ENCODE peak calls at places on chromosomes 5 and 9, in five cellular contexts. Q is neural progenitor cell, H is keratinocyte, M is astrocyte of the spinal cord, V is pancreas. R is an unnamed sample.

GRCh38 chr9:115590016-115590415 is 472.1 kb upstream of the TNC start:
- DNase-seq in V (no peak), H (peak), M (peak), Q (no peak), R (peak)

GRCh38 chr5:177601577-177602457 is 1.9 kb downstream of the B4GALT7 start:
- DNase-seq in V (no peak), M (no peak), Q (peak), H (no peak), R (no peak)

GRCh38 chr9:89844075-89844474 is 239.3 kb downstream of the GADD45G start:
- DNase-seq in M (no peak), H (no peak), Q (no peak), V (no peak), R (no peak)

GRCh38 chr9:128201441-128202369 is 1.5 kb upstream of the DNM1 start:
- DNase-seq in H (no peak), Q (no peak), M (peak), V (peak), R (no peak)

GRCh38 chr9:114845373-114845772 is 39.5 kb upstream of the TNFSF15 start:
- DNase-seq in M (no peak), V (no peak), H (no peak), Q (no peak), R (no peak)

GRCh38 chr9:35193762-35194161 is 32.0 kb downstream of the UNC13B start:
- DNase-seq in V (no peak), H (no peak), Q (no peak), M (no peak), R (peak)

GRCh38 chr9:126630458-126631237 is 16.9 kb downstream of the LMX1B start:
- DNase-seq in M (no peak), H (no peak), Q (no peak), V (no peak), R (no peak)

GRCh38 chr5:123450641-123451421 is 27.6 kb upstream of the CEP120 start:
- DNase-seq in V (no peak), Q (no peak), H (no peak), M (peak), R (peak)

GRCh38 chr9:28782630-28783029 is 1209.3 kb upstream of the C9orf72 start:
- DNase-seq in M (no peak), V (no peak), Q (no peak), H (peak), R (peak)

GRCh38 chr5:1668141-1668721 is 131.4 kb downstream of the MRPL36 start:
- DNase-seq in H (no peak), Q (peak), M (no peak), V (peak), R (no peak)

GRCh38 chr9:78294290-78295176 is 2.4 kb upstream of the PSAT1 start:
- DNase-seq in Q (no peak), M (no peak), V (no peak), H (no peak), R (no peak)

GRCh38 chr5:74632947-74633356 is 7.6 kb downstream of the ENC1 start:
- DNase-seq in V (no peak), Q (no peak), H (no peak), M (peak), R (peak)

GRCh38 chr9:126155756-126156664 is 170.6 kb upstream of the MVB12B start:
- DNase-seq in M (no peak), V (no peak), Q (no peak), H (no peak), R (no peak)

GRCh38 chr5:51621156-51621555 is 237.9 kb downstream of the ISL1 start:
- DNase-seq in M (no peak), H (no peak), V (no peak), Q (peak), R (no peak)

GRCh38 chr5:9419794-9420193 is 126.1 kb downstream of the SEMA5A start:
- DNase-seq in H (no peak), M (no peak), V (no peak), Q (no peak), R (no peak)

GRCh38 chr5:59246470-59247250 is 646.9 kb downstream of the PDE4D start:
- DNase-seq in M (peak), H (no peak), V (no peak), Q (no peak), R (peak)

GRCh38 chr9:93091453-93092081 is 4.5 kb upstream of the CARD19 start:
- DNase-seq in Q (peak), H (peak), M (peak), V (no peak), R (peak)

GRCh38 chr5:73836607-73837006 is 210.6 kb downstream of the ARHGEF28 start:
- DNase-seq in H (no peak), M (no peak), V (no peak), Q (no peak), R (no peak)

GRCh38 chr5:154288145-154288544 is 97.6 kb downstream of the GALNT10 start:
- DNase-seq in V (peak), M (peak), Q (peak), H (no peak), R (peak)

GRCh38 chr5:88892669-88893068 is 9.7 kb upstream of the MEF2C start:
- DNase-seq in H (no peak), Q (peak), V (no peak), M (no peak), R (no peak)

GRCh38 chr5:2746642-2747041 is 4.8 kb downstream of the IRX2 start:
- DNase-seq in H (no peak), V (no peak), Q (no peak), M (peak), R (no peak)

GRCh38 chr5:122967625-122968024 is 68.9 kb downstream of the PPIC start:
- DNase-seq in V (peak), Q (no peak), M (no peak), H (no peak), R (no peak)

GRCh38 chr9:89311346-89312153 is 555 bp downstream of the CKS2 start:
- DNase-seq in M (peak), V (no peak), H (no peak), Q (no peak), R (no peak)

GRCh38 chr9:133048595-133048994 is 13.2 kb upstream of the CEL start:
- DNase-seq in M (no peak), V (peak), H (no peak), Q (peak), R (peak)

GRCh38 chr9:21688108-21689102 is 114.0 kb upstream of the MTAP start:
- DNase-seq in V (no peak), H (no peak), Q (no peak), M (peak), R (peak)

GRCh38 chr9:18492612-18493011 is 18.7 kb downstream of the ADAMTSL1 start:
- DNase-seq in M (peak), H (no peak), Q (no peak), V (no peak), R (peak)

GRCh38 chr5:93415819-93416218 is 165.2 kb downstream of the NR2F1-AS1 start:
- DNase-seq in M (no peak), H (no peak), V (no peak), Q (no peak), R (no peak)

GRCh38 chr5:132477784-132478497 is 12.6 kb downstream of the IRF1 start:
- DNase-seq in V (no peak), H (no peak), Q (no peak), M (no peak), R (no peak)

GRCh38 chr5:99061711-99062110 is 132.9 kb upstream of the CHD1 start:
- DNase-seq in M (peak), V (no peak), H (peak), Q (no peak), R (peak)

GRCh38 chr9:4837768-4838546 is 45.2 kb downstream of the RCL1 start:
- DNase-seq in Q (no peak), V (no peak), M (peak), H (no peak), R (peak)

GRCh38 chr9:18018241-18018640 is 439.4 kb downstream of the SH3GL2 start:
- DNase-seq in V (no peak), Q (no peak), M (no peak), H (no peak), R (no peak)

GRCh38 chr9:124164800-124165199 is 92.9 kb upstream of the NEK6 start:
- DNase-seq in V (no peak), H (no peak), M (no peak), Q (no peak), R (peak)

GRCh38 chr5:155532621-155533314 is 519.2 kb downstream of the KIF4B start:
- DNase-seq in V (no peak), M (peak), Q (no peak), H (no peak), R (no peak)

GRCh38 chr5:80239680-80240367 is 16.0 kb downstream of the SERINC5 start:
- DNase-seq in V (no peak), Q (no peak), M (peak), H (no peak), R (peak)

GRCh38 chr9:110157812-110158629 is 49.9 kb downstream of the C9orf152 start:
- DNase-seq in Q (no peak), V (no peak), M (peak), H (no peak), R (no peak)

GRCh38 chr5:179113143-179113530 is 53.0 kb downstream of the ZNF354C start:
- DNase-seq in V (no peak), M (no peak), H (no peak), Q (no peak), R (no peak)

GRCh38 chr5:67081259-67081658 is 115.3 kb downstream of the CD180 start:
- DNase-seq in Q (no peak), V (no peak), H (no peak), M (no peak), R (no peak)

GRCh38 chr9:72703574-72703973 is 182.2 kb downstream of the TMC1 start:
- DNase-seq in Q (no peak), M (peak), V (no peak), H (no peak), R (no peak)

GRCh38 chr9:89177021-89177400 is 1.6 kb downstream of the SHC3 start:
- DNase-seq in Q (peak), H (no peak), V (no peak), M (peak), R (peak)

GRCh38 chr9:127640908-127641545 is 28.9 kb downstream of the STXBP1 start:
- DNase-seq in M (no peak), H (no peak), V (no peak), Q (no peak), R (no peak)

GRCh38 chr5:144315026-144315425 is 144.4 kb downstream of the KCTD16 start:
- DNase-seq in M (no peak), H (no peak), Q (no peak), V (no peak), R (no peak)
- H3K4me3 ChIP-seq in M (no peak), H (no peak), Q (no peak), V (no peak), R (no peak)

DNA sequence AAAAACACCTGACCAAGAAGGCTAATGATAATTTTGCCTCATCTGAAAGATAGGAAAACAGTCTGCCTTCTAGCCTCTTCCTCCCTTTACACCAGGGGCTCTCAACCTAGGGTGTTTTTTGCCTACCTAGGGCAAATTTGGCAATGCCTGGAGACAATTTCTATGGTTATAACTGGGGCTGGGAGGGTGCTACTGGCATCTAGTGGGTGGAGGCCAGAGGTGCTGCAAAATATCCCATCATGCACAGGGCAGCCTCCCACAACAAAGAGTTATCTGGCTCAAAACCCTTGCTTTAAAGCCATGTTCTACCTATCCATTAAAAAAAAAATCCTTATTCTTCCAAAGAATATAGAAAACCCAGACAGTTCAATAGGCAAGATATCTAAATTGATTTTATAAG is 45.0 kb upstream of the NR3C1 start:
- DNase-seq in V (no peak), Q (no peak), H (no peak), M (no peak), R (no peak)
- TF ChIP-seq CTCF in V (no peak), Q (no peak), H (peak), M (no peak), R (no peak)

DNA sequence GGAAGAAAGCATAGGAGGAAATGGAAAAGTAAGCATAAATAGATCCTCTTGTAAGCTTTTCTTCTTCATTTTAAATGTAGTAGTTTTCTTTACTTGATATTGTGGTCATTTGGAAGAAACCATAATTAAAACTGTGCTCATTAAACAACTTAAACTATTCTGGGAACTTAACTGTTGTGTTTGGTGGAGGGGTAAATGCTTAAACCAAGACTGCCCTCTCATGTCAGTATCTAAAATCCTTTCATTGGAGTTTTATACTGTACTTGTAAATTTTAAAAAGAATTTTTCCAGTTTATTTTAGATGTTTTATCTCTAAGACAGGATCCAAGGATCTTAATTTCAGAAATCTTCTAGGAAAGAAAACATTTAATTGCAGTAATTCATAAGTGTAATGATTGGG is 41.4 kb downstream of the MAP3K1 start:
- DNase-seq in M (no peak), V (no peak), Q (no peak), H (no peak), R (no peak)
- H3K4me3 ChIP-seq in M (no peak), V (no peak), Q (no peak), H (no peak), R (no peak)

GRCh38 chr5:111159845-111160244 is 64.3 kb upstream of the CAMK4 start:
- DNase-seq in H (no peak), M (no peak), V (no peak), Q (no peak), R (no peak)
- TF ChIP-seq CTCF in H (no peak), M (no peak), V (no peak), Q (peak), R (no peak)

DNA sequence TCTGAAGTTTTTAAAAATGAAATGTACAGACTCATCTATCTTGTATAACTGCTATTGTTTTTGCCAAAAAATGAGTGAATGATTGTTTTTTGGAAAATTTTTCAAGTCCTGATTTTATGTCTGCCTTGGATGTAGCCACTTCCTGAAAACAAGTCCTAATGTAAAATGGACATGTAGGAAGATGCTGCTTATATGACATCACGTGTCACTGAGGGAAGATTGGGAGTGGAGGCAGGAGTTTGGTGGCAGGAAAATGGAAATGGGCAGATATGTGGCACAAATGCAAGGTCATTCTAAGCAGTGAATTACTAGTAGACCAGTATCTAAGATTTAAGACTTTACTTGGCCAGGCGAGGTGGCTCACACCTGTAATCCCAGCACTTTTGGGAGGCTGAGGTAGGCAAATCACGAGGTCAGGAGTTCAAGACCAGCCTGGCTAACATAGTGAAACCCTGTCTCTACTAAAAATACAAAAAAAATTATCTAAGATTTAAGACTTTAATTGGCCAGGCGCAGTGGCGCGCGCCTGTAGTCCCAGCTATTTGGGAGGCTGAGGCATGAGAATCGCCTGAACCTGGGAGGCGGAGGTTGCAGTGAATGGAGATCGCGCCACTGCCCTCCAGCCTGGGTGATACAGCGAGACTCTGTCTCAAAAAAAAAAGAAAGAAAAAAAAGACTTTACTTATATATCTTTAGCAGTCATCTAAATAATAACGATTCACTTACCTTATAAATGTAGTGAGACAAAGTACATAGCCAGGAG is 3.4 kb downstream of the DAPK1 start:
- DNase-seq in M (no peak), Q (no peak), H (no peak), V (no peak), R (no peak)
- H3K4me3 ChIP-seq in M (no peak), Q (no peak), H (no peak), V (no peak), R (no peak)

GRCh38 chr5:64576241-64576640 is 70.4 kb downstream of the RGS7BP start:
- DNase-seq in H (no peak), V (no peak), M (no peak), Q (no peak), R (no peak)
- TF ChIP-seq CTCF in H (no peak), V (no peak), M (no peak), Q (no peak), R (no peak)

GRCh38 chr9:2014696-2015580 is at the start of gene SMARCA2:
- DNase-seq in H (peak), M (peak), V (peak), Q (peak), R (peak)

GRCh38 chr9:2015581-2016410 is 649 bp downstream of the SMARCA2 start:
- DNase-seq in V (peak), M (peak), H (no peak), Q (peak), R (peak)

GRCh38 chr9:2012347-2012746 is 2.8 kb upstream of the SMARCA2 start:
- DNase-seq in Q (no peak), H (no peak), V (no peak), M (no peak), R (no peak)

GRCh38 chr9:2014148-2014547 is 999 bp upstream of the SMARCA2 start:
- DNase-seq in V (no peak), Q (no peak), M (no peak), H (no peak), R (no peak)

DNA sequence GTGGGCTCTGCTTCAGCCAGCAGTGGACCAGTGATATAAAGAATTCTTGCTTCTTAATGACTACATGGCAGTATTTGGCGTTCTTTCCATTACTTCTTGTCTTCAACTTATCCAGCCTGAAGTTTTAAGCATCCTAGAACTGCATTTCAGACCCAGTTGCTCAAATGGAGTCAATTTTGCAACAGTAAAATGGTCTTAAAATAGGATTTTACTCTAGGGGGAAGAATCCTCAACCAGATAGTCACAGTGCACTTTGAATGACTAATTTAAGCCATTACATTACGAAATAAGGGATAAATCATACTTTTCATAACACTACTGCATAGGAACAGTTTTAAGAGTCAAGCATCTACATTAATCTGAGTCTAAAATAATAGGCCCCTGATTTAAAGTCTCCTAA is 1.5 kb upstream of the SMARCA2 start:
- DNase-seq in H (no peak), M (no peak), Q (no peak), V (no peak), R (peak)
- H3K4me3 ChIP-seq in H (peak), M (peak), Q (no peak), V (peak), R (peak)